ENCODE peak calls at places on chromosomes 3 and 15, in nine cellular contexts. R is fibroblast of pulmonary artery; U is CD4-positive, CD25-positive, alpha-beta regulatory T cell; Z is left ventricle myocardium inferior; T is aorta; W is lower lobe of right lung; G is psoas muscle; E is right cardiac atrium; L is astrocyte of the spinal cord. J is an unnamed sample.

GRCh38 chr15:88644741-88645140 is 5.9 kb downstream of the ISG20 start:
- DNase-seq in R (no peak), U (no peak), Z (no peak), T (no peak), W (no peak), G (no peak), E (no peak), L (no peak), J (no peak)

GRCh38 chr3:61030469-61031035 is 220.7 kb downstream of the FHIT start:
- DNase-seq in R (peak), U (no peak), Z (no peak), T (no peak), W (no peak), G (no peak), E (no peak), L (peak), J (peak)

GRCh38 chr3:66816110-66816761 is 181.9 kb upstream of the KBTBD8 start:
- DNase-seq in R (peak), U (peak), Z (no peak), T (no peak), W (no peak), G (no peak), E (no peak), L (peak), J (peak)

GRCh38 chr15:94324117-94324826 is 92.9 kb downstream of the MCTP2 start:
- DNase-seq in R (peak), U (peak), Z (no peak), T (peak), W (no peak), G (no peak), E (no peak), L (peak), J (peak)

GRCh38 chr15:37096878-37097568 is 3.3 kb downstream of the MEIS2 start:
- DNase-seq in R (no peak), U (no peak), Z (no peak), T (no peak), W (no peak), G (no peak), E (no peak), L (peak), J (no peak)

GRCh38 chr3:184968115-184968514 is 156.1 kb downstream of the VPS8 start:
- DNase-seq in R (no peak), U (no peak), Z (no peak), T (no peak), W (no peak), G (no peak), E (no peak), L (no peak), J (no peak)

GRCh38 chr3:112010631-112011030 is 11.9 kb downstream of the TAGLN3 start:
- DNase-seq in R (no peak), U (no peak), Z (no peak), T (no peak), W (no peak), G (no peak), E (no peak), L (no peak), J (no peak)

GRCh38 chr3:55267206-55267930 is 219.7 kb downstream of the WNT5A start:
- DNase-seq in R (no peak), U (no peak), Z (no peak), T (no peak), W (no peak), G (no peak), E (no peak), L (no peak), J (peak)

GRCh38 chr3:191348098-191348497 is 17.8 kb upstream of the UTS2B start:
- DNase-seq in R (no peak), U (no peak), Z (no peak), T (no peak), W (no peak), G (no peak), E (no peak), L (no peak), J (no peak)

GRCh38 chr3:100374521-100374920 is 26.4 kb downstream of the TOMM70 start:
- DNase-seq in R (no peak), U (no peak), Z (no peak), T (no peak), W (no peak), G (no peak), E (no peak), L (no peak), J (no peak)

GRCh38 chr3:189512039-189512438 is 119.2 kb upstream of the TP63 start:
- DNase-seq in R (no peak), U (no peak), Z (no peak), T (no peak), W (no peak), G (no peak), E (no peak), L (no peak), J (no peak)

GRCh38 chr3:169661567-169662214 is 1.8 kb downstream of the MECOM start:
- DNase-seq in R (peak), U (no peak), Z (peak), T (peak), W (peak), G (peak), E (peak), L (peak), J (no peak)

GRCh38 chr3:107198522-107199271 is 178.5 kb upstream of the CCDC54 start:
- DNase-seq in R (peak), U (no peak), Z (peak), T (peak), W (no peak), G (peak), E (peak), L (peak), J (peak)

GRCh38 chr15:74269362-74270035 is 33.4 kb downstream of the CCDC33 start:
- DNase-seq in R (no peak), U (no peak), Z (no peak), T (no peak), W (no peak), G (no peak), E (no peak), L (no peak), J (no peak)

GRCh38 chr3:81726735-81727134 is 34.7 kb downstream of the GBE1 start:
- DNase-seq in R (peak), U (no peak), Z (no peak), T (no peak), W (no peak), G (no peak), E (no peak), L (peak), J (no peak)

GRCh38 chr3:111506435-111506834 is 35.6 kb upstream of the CD96 start:
- DNase-seq in R (no peak), U (no peak), Z (no peak), T (no peak), W (no peak), G (no peak), E (no peak), L (no peak), J (no peak)

GRCh38 chr3:130772124-130772523 is 25.5 kb upstream of the PIK3R4 start:
- DNase-seq in R (no peak), U (no peak), Z (no peak), T (no peak), W (no peak), G (no peak), E (no peak), L (no peak), J (no peak)

GRCh38 chr3:34683851-34684250 is 885.4 kb downstream of the PDCD6IP start:
- DNase-seq in R (peak), U (no peak), Z (peak), T (peak), W (peak), G (peak), E (peak), L (peak), J (no peak)

GRCh38 chr3:3799173-3800075 is at the start of gene LRRN1:
- DNase-seq in R (no peak), U (peak), Z (peak), T (peak), W (peak), G (peak), E (peak), L (peak), J (no peak)

GRCh38 chr15:83155937-83156336 is 48.5 kb downstream of the TM6SF1 start:
- DNase-seq in R (no peak), U (no peak), Z (no peak), T (no peak), W (no peak), G (no peak), E (no peak), L (no peak), J (no peak)

GRCh38 chr3:32140943-32141342 is 34.5 kb downstream of the GPD1L start:
- DNase-seq in R (peak), U (no peak), Z (no peak), T (no peak), W (no peak), G (no peak), E (no peak), L (no peak), J (no peak)

GRCh38 chr3:146382386-146382785 is 87.0 kb downstream of the PLSCR2 start:
- DNase-seq in R (peak), U (no peak), Z (no peak), T (no peak), W (no peak), G (no peak), E (no peak), L (peak), J (peak)

GRCh38 chr3:127690106-127690505 is 17.4 kb downstream of the ABTB1 start:
- DNase-seq in R (peak), U (no peak), Z (peak), T (peak), W (peak), G (peak), E (peak), L (peak), J (no peak)

GRCh38 chr15:77840962-77841361 is 208.2 kb upstream of the LINGO1 start:
- DNase-seq in R (peak), U (no peak), Z (no peak), T (peak), W (peak), G (no peak), E (no peak), L (peak), J (peak)

GRCh38 chr3:71358243-71358642 is 225.3 kb downstream of the FOXP1 start:
- DNase-seq in R (no peak), U (no peak), Z (no peak), T (no peak), W (no peak), G (no peak), E (no peak), L (no peak), J (no peak)

GRCh38 chr3:50248387-50248786 is 12.4 kb downstream of the GNAI2 start:
- DNase-seq in R (no peak), U (no peak), Z (peak), T (peak), W (no peak), G (no peak), E (peak), L (no peak), J (no peak)

GRCh38 chr3:9302425-9303181 is 53.2 kb upstream of the SRGAP3 start:
- DNase-seq in R (peak), U (peak), Z (peak), T (peak), W (peak), G (peak), E (peak), L (peak), J (no peak)

GRCh38 chr15:101115887-101116680 is 135.8 kb downstream of the CHSY1 start:
- DNase-seq in R (peak), U (no peak), Z (peak), T (peak), W (peak), G (peak), E (peak), L (peak), J (peak)

GRCh38 chr3:153215971-153216370 is 53.9 kb downstream of the RAP2B start:
- DNase-seq in R (peak), U (no peak), Z (no peak), T (no peak), W (no peak), G (no peak), E (no peak), L (peak), J (peak)

GRCh38 chr15:75058127-75058905 is 34.9 kb downstream of the PPCDC start:
- DNase-seq in R (no peak), U (no peak), Z (no peak), T (no peak), W (no peak), G (no peak), E (no peak), L (no peak), J (no peak)

GRCh38 chr3:77256584-77257488 is 216.9 kb downstream of the ROBO2 start:
- DNase-seq in R (no peak), U (no peak), Z (no peak), T (no peak), W (no peak), G (no peak), E (no peak), L (no peak), J (no peak)

GRCh38 chr15:50496692-50497091 is 49.8 kb downstream of the USP50 start:
- DNase-seq in R (no peak), U (no peak), Z (no peak), T (no peak), W (no peak), G (no peak), E (no peak), L (no peak), J (no peak)

GRCh38 chr3:167684389-167684993 is 30.7 kb upstream of the WDR49 start:
- DNase-seq in R (peak), U (peak), Z (no peak), T (no peak), W (no peak), G (no peak), E (no peak), L (peak), J (no peak)

GRCh38 chr3:188594137-188594536 is 440.2 kb downstream of the LPP start:
- DNase-seq in R (peak), U (no peak), Z (no peak), T (no peak), W (no peak), G (no peak), E (no peak), L (peak), J (peak)

GRCh38 chr15:68052431-68052830 is 1.7 kb upstream of the PIAS1 start:
- DNase-seq in R (no peak), U (no peak), Z (no peak), T (no peak), W (no peak), G (no peak), E (no peak), L (no peak), J (no peak)

GRCh38 chr15:42750306-42750705 is 13.4 kb upstream of the CDAN1 start:
- DNase-seq in R (no peak), U (no peak), Z (no peak), T (no peak), W (no peak), G (no peak), E (no peak), L (no peak), J (no peak)

GRCh38 chr3:41710646-41711388 is 251.1 kb downstream of the ULK4 start:
- DNase-seq in R (peak), U (no peak), Z (no peak), T (no peak), W (no peak), G (peak), E (no peak), L (peak), J (peak)

GRCh38 chr3:78867409-78868372 is 900.1 kb downstream of the ROBO1 start:
- DNase-seq in R (peak), U (no peak), Z (no peak), T (no peak), W (no peak), G (no peak), E (no peak), L (peak), J (no peak)
- H3K4me3 ChIP-seq in R (no peak), U (no peak), Z (no peak), T (no peak), W (no peak), G (no peak), E (no peak), L (no peak), J (no peak)

GRCh38 chr3:1824359-1824758 is 274.3 kb upstream of the CNTN4 start:
- DNase-seq in R (no peak), U (no peak), Z (no peak), T (no peak), W (no peak), G (no peak), E (no peak), L (no peak), J (no peak)
- H3K4me3 ChIP-seq in R (no peak), U (no peak), Z (no peak), T (no peak), W (no peak), G (no peak), E (no peak), L (no peak), J (no peak)

GRCh38 chr15:85691350-85692240 is 103.1 kb downstream of the KLHL25 start:
- DNase-seq in R (no peak), U (no peak), Z (no peak), T (no peak), W (no peak), G (no peak), E (no peak), L (no peak), J (no peak)
- H3K4me3 ChIP-seq in R (no peak), U (peak), Z (no peak), T (no peak), W (peak), G (no peak), E (no peak), L (no peak), J (no peak)

DNA sequence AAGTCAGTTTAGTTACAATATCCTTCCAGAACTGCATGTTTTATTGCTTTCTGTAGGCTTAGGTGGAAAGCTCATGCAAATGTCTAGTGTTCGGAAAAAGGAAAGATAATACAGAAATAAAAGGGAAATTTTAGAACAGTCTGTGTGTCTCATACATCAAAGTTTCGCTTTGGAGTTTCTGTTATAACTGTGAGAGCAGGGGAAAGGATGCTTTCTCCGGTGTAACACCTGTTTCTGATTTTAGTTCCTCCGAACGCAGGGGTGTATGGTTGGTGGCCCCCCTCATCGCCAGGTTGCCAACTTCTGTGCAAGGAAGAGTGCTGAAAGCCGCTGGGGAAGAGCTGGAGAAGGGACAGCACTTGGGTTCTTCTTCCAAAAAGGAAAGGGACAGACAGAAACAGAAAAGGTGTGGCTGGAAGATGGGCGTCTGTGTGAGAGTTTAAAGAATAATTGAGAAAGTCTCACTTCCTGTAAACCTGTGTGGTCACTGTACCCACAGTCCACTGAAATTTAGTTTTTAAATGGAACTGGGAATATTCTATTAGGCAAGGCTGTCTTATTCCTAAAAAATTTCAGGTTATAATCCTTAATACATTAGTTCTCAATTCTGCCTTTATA is 6.7 kb downstream of the P2RY12 start:
- DNase-seq in R (no peak), U (no peak), Z (no peak), T (no peak), W (no peak), G (no peak), E (no peak), L (no peak), J (no peak)
- H3K4me3 ChIP-seq in R (no peak), U (no peak), Z (no peak), T (no peak), W (no peak), G (no peak), E (no peak), L (no peak), J (no peak)

DNA sequence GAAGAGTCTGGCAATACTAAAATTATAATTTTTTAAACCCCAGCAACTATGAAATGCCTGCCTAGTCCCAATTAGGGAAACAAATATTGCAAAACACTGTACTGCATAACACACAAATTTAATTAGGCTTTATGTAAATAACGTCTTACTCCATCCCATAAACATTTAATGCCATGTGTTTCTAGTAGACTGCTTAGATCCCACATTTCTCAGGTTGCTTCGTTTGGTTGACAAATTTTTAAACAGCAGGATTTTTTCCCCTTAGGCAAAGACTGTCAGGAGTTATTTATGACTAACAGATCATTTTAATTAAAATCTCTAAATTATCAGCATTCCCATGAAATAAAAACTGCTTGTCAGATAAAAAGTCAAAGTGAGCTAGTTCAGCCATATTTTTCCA is 29.9 kb downstream of the EIF2AK4 start:
- DNase-seq in R (no peak), U (no peak), Z (no peak), T (no peak), W (no peak), G (no peak), E (no peak), L (no peak), J (no peak)
- H3K4me3 ChIP-seq in R (no peak), U (no peak), Z (no peak), T (no peak), W (no peak), G (no peak), E (no peak), L (no peak), J (no peak)